ENCODE peak calls at places on chromosomes 2 and 18, in five cellular contexts. H is HEK293T, Q is GM12878, R is HepG2, Z is H1. X is an unnamed sample.

GRCh38 chr18:23487738-23488625 is 15.3 kb upstream of the RMC1 start:
- DNase-seq in Q (peak), H (peak), Z (no peak), R (peak), X (no peak)

GRCh38 chr18:31579375-31579774 is 12.3 kb upstream of the TTR start:
- DNase-seq in H (no peak), Z (no peak), Q (no peak), R (no peak), X (no peak)

GRCh38 chr18:22827216-22827615 is 105.9 kb upstream of the RBBP8 start:
- DNase-seq in R (no peak), Q (no peak), H (no peak), Z (no peak), X (no peak)

GRCh38 chr2:201432551-201433388 is 18.5 kb downstream of the TRAK2 start:
- DNase-seq in Q (no peak), Z (no peak), R (no peak), H (no peak), X (no peak)

GRCh38 chr2:27606611-27607010 is 22.2 kb downstream of the CCDC121 start:
- DNase-seq in Q (no peak), R (no peak), H (no peak), Z (no peak), X (no peak)

GRCh38 chr18:49185636-49186035 is 234.9 kb upstream of the SMAD7 start:
- DNase-seq in R (no peak), H (no peak), Q (no peak), Z (no peak), X (no peak)

GRCh38 chr18:26549103-26549485 is 741 bp upstream of the KCTD1 start:
- DNase-seq in H (peak), R (no peak), Z (peak), Q (no peak), X (no peak)

GRCh38 chr2:168434164-168434563 is 21.9 kb upstream of the CERS6 start:
- DNase-seq in R (no peak), Z (no peak), Q (no peak), H (no peak), X (no peak)

GRCh38 chr2:5494212-5494611 is 198.0 kb upstream of the SOX11 start:
- DNase-seq in Z (no peak), H (no peak), R (no peak), Q (no peak), X (no peak)

GRCh38 chr2:5698171-5698570 is 6.0 kb downstream of the SOX11 start:
- DNase-seq in Z (no peak), Q (no peak), H (no peak), R (no peak), X (no peak)

GRCh38 chr2:37201766-37202165 is 5.5 kb downstream of the CEBPZOS start:
- DNase-seq in Q (no peak), R (no peak), H (no peak), Z (no peak), X (no peak)

GRCh38 chr2:147275943-147276342 is 568.9 kb upstream of the ACVR2A start:
- DNase-seq in R (no peak), H (peak), Q (no peak), Z (peak), X (peak)

GRCh38 chr18:45658756-45659155 is 43.5 kb downstream of the SLC14A2 start:
- DNase-seq in H (no peak), R (no peak), Z (no peak), Q (no peak), X (no peak)

GRCh38 chr18:45652703-45653490 is 37.6 kb downstream of the SLC14A2 start:
- DNase-seq in Z (no peak), Q (no peak), R (no peak), H (no peak), X (no peak)

GRCh38 chr18:45654677-45655076 is 39.4 kb downstream of the SLC14A2 start:
- DNase-seq in H (no peak), Z (no peak), R (no peak), Q (no peak), X (no peak)

GRCh38 chr18:45656194-45656593 is 40.9 kb downstream of the SLC14A2 start:
- DNase-seq in H (no peak), R (no peak), Q (no peak), Z (no peak), X (no peak)

GRCh38 chr18:45657357-45658335 is 42.4 kb downstream of the SLC14A2 start:
- DNase-seq in R (no peak), Z (no peak), H (no peak), Q (no peak), X (no peak)
- TF ChIP-seq SUZ12 in R (no peak), Z (no peak), H (no peak), Q (no peak), X (no peak)

DNA sequence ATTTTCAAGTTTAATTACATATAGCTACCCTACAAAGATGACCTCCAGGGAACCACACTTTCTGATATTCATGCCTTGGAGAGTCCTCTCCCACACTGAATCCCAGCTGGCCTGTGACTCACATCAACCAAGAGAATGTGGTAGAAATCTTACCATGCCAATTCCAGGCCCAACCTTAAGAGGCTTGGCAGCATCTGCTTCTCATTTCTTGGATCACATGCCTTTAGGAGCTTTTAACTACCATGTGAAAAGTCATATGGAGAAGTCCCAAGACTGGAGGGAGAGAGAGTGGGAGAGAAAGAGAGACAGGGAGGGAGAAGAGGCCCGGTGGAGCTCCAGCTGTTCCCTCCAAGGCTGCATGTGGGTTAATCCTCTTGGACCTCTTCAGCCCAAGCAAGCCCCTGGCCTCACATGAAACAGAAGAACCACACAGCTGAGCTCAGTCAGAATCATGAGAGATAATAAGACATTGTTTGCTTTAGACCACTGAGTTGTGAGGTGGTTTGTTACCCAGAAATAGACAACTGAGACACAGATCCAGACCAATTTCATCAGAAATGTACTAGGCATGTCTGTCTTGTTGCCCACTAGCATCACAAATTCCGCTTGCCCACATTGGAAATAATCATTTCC is 190.7 kb downstream of the MTCL1 start:
- DNase-seq in H (no peak), Z (no peak), R (no peak), Q (no peak), X (no peak)
- TF ChIP-seq SUZ12 in H (no peak), Z (no peak), R (no peak), Q (no peak), X (no peak)

GRCh38 chr2:108449410-108450200 is 599 bp downstream of the GCC2 start:
- DNase-seq in Z (no peak), H (peak), Q (no peak), R (peak), X (no peak)
- TF ChIP-seq SUZ12 in Z (no peak), H (no peak), Q (no peak), R (no peak), X (no peak)

DNA sequence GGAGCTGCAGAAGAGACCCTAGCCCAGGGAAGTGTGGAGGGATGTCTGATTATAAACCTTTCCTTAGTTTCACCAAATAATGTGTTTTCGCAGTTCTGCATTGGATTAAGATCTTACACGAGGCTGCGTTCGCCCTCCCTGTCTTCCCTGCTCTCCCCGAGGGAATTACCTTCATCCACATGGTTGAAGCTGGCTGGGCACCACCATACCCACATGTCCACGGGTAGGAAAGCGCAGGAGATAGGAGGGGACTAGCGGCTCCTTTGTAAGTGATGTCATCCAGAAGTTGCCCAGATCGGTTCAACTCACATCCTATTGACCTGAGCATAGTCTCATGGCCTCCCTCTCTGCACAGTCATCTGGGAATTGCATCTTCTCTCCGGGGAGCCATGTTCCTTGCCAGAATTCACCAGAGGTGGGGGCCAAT is 1.1 kb downstream of the TTL start:
- DNase-seq in R (peak), Z (no peak), Q (no peak), H (peak), X (no peak)
- TF ChIP-seq SUZ12 in R (no peak), Z (no peak), Q (no peak), H (no peak), X (no peak)

DNA sequence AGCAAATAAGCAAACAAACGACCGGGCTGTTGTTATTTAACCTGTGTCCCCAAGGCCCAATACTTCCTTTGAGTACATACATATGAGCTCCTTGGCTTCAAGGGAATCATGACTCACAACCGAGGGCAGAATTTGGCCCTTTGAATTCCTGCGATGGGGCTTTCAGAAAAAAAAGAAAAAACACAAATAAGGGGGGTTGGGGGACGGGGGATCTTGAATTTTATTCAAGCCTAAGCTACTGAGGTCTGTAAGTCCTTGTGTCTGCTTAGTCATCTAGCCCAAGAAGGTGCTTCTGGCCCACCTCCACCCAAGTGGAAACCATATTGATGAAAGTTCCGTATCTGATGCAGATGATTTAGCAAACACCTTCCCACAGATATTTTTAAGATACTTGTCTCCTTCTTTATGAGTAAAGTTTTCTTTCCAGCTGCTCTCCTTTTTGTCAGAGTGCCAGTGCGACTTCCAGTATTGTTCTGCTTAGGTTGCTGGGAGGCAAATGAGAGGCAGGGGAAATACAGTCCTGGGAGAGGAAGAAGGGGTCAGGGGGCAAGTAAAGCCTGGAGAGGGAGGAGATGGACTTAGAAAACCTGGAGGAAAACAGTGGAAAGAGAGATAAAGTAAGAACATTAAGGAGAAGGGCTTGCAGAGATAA is 169.6 kb downstream of the ZEB2 start:
- DNase-seq in Z (no peak), Q (no peak), R (no peak), H (no peak), X (peak)
- TF ChIP-seq SUZ12 in Z (no peak), Q (no peak), R (no peak), H (no peak), X (no peak)

DNA sequence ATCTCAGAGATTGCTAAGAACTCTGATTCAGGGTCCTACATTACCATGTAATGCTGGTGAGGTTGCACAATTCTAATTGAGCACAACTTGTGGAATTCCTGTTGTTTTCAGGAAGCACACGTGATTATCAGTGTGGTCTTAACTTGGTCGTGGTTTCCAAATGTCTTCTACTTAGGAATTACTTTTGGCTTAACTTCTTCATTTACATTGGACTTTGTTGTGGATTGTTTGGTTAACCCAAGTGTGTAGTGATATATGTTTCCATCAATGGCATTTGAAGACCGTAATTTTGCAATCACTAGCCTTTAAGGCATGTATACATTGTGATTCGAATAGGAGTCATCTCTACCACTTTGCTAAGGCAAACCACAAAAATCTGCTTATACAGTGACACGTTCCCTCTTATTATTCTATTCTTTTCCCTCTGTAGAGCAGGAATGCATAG is 373.3 kb downstream of the IRS1 start:
- DNase-seq in R (peak), Z (no peak), H (no peak), Q (no peak), X (no peak)
- TF ChIP-seq SUZ12 in R (no peak), Z (no peak), H (no peak), Q (no peak), X (no peak)

GRCh38 chr2:65018141-65018582 is 29.0 kb downstream of the SLC1A4 start:
- DNase-seq in H (no peak), Q (no peak), Z (no peak), R (no peak), X (no peak)

GRCh38 chr2:65016789-65017188 is 27.6 kb downstream of the SLC1A4 start:
- DNase-seq in R (no peak), H (no peak), Z (no peak), Q (no peak), X (no peak)

GRCh38 chr2:65015731-65016130 is 26.5 kb downstream of the SLC1A4 start:
- DNase-seq in H (no peak), Z (no peak), R (no peak), Q (no peak), X (no peak)

GRCh38 chr2:65017335-65017734 is 28.1 kb downstream of the SLC1A4 start:
- DNase-seq in R (no peak), H (no peak), Z (no peak), Q (no peak), X (no peak)

GRCh38 chr2:65013776-65014175 is 24.6 kb downstream of the SLC1A4 start:
- DNase-seq in R (no peak), H (no peak), Q (no peak), Z (no peak), X (no peak)
- TF ChIP-seq SUZ12 in R (no peak), H (no peak), Q (no peak), Z (no peak), X (no peak)

GRCh38 chr18:47899107-47899840 is 31.2 kb downstream of the SMAD2 start:
- DNase-seq in H (peak), Z (no peak), Q (no peak), R (no peak), X (no peak)
- TF ChIP-seq SUZ12 in H (no peak), Z (no peak), Q (no peak), R (no peak), X (no peak)

GRCh38 chr2:188076149-188077056 is 215.3 kb upstream of the GULP1 start:
- DNase-seq in Z (no peak), Q (no peak), H (no peak), R (no peak), X (no peak)

GRCh38 chr2:188077757-188078156 is 213.9 kb upstream of the GULP1 start:
- DNase-seq in Q (no peak), R (no peak), H (no peak), Z (no peak), X (no peak)

GRCh38 chr2:188079176-188079575 is 212.5 kb upstream of the GULP1 start:
- DNase-seq in H (no peak), Q (no peak), Z (no peak), R (no peak), X (no peak)

GRCh38 chr2:188078544-188078943 is 213.1 kb upstream of the GULP1 start:
- DNase-seq in R (no peak), Q (peak), Z (no peak), H (no peak), X (no peak)
- TF ChIP-seq SUZ12 in R (no peak), Q (no peak), Z (no peak), H (no peak), X (no peak)